ENCODE peak calls at places on chromosomes 2 and 18, in ten cellular contexts. T, U, Y, N, X, H, G, K, B and E are unnamed samples.

GRCh38 chr2:195390686-195391085 is 266.3 kb upstream of the SLC39A10 start:
- DNase-seq in T (no peak), U (no peak), Y (no peak), N (peak), X (no peak), H (no peak), G (no peak), K (no peak), B (no peak), E (no peak)

GRCh38 chr2:15281681-15282080 is 279.5 kb downstream of the NBAS start:
- DNase-seq in T (no peak), U (no peak), Y (no peak), N (no peak), X (no peak), H (no peak), G (no peak), K (no peak), B (no peak), E (no peak)

GRCh38 chr2:189782221-189782671 is 1.9 kb downstream of the ORMDL1 start:
- DNase-seq in T (no peak), U (peak), Y (no peak), N (peak), X (no peak), H (peak), G (peak), K (no peak), B (peak), E (peak)

GRCh38 chr2:135636982-135637381 is 104.7 kb upstream of the UBXN4 start:
- DNase-seq in T (no peak), U (no peak), Y (no peak), N (no peak), X (no peak), H (no peak), G (no peak), K (no peak), B (no peak), E (no peak)

GRCh38 chr2:112869258-112869842 is 32.8 kb upstream of the IL1B start:
- DNase-seq in T (no peak), U (peak), Y (peak), N (peak), X (peak), H (peak), G (peak), K (peak), B (peak), E (peak)

GRCh38 chr2:126849054-126849453 is 49.6 kb upstream of the TEX51 start:
- DNase-seq in T (no peak), U (no peak), Y (no peak), N (no peak), X (no peak), H (no peak), G (no peak), K (no peak), B (no peak), E (no peak)

GRCh38 chr2:219962089-219962488 is 334.7 kb downstream of the SLC4A3 start:
- DNase-seq in T (no peak), U (no peak), Y (no peak), N (no peak), X (no peak), H (no peak), G (no peak), K (no peak), B (no peak), E (no peak)

GRCh38 chr2:133777607-133778006 is 209.3 kb upstream of the NCKAP5 start:
- DNase-seq in T (no peak), U (peak), Y (no peak), N (no peak), X (no peak), H (peak), G (no peak), K (no peak), B (no peak), E (no peak)

GRCh38 chr2:43100883-43101662 is 125.3 kb downstream of the ZFP36L2 start:
- DNase-seq in T (no peak), U (peak), Y (peak), N (peak), X (no peak), H (peak), G (peak), K (no peak), B (peak), E (no peak)

GRCh38 chr18:26405190-26405781 is 143.1 kb downstream of the KCTD1 start:
- DNase-seq in T (no peak), U (peak), Y (peak), N (peak), X (no peak), H (peak), G (peak), K (peak), B (peak), E (no peak)

GRCh38 chr2:31865215-31865614 is 145.6 kb downstream of the MEMO1 start:
- DNase-seq in T (no peak), U (no peak), Y (no peak), N (no peak), X (no peak), H (no peak), G (no peak), K (no peak), B (no peak), E (no peak)

DNA sequence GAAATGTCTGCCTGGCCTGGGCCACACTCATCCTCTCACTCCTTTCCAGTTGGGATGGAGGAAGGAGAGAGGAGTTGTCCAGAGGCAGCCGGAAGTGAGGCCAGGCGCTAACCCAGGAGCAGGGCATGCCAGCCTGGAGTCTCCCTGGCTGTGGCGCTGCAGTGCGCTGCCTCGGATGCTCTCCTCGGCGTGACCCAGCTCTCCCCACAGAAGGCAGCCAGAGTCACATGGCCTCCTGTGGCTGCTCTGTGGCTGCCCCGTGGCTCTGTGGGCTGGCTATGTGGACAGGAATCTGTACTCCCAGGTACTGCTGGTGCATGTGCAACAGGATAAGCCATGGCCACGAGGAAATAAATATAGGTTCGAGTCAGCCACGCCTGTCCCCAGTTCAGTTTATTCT is 106.1 kb downstream of the ANTXR1 start:
- DNase-seq in T (no peak), U (no peak), Y (no peak), N (no peak), X (no peak), H (peak), G (no peak), K (no peak), B (no peak), E (no peak)
- TF ChIP-seq CTCF in T (no peak), U (no peak), Y (no peak), N (no peak), X (no peak), H (peak), G (no peak), K (no peak), B (no peak), E (no peak)

DNA sequence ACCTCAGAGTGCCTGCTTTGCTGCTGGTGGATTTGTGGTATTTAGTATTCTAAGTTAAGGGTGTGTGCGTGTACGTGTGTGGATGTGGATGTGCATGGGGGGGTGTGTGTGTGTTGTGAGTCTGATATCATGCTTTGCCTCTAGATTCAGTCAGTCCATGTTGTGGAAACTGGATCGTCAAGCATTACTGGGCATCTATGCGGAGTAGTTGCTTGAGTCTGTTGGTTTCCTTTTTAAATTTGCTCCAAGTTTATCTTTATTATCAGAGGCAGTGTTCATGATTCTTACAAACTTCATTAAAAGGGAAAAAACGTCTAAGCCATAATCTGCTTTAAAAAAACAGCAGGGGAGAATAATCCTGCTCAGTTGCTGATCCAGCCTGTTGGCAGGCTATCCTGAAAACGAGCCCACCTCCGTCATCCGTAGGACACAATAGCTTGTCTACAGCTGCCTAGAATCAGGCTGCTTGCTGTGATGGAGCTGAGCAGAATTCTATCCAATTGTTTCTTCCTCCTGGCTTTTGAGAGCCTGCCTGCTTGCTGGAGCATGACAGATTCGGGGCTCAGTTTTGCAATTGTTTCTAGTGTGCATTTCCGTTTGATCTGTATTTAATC is 6.7 kb downstream of the SH3RF3 start:
- DNase-seq in T (no peak), U (no peak), Y (no peak), N (peak), X (peak), H (no peak), G (no peak), K (no peak), B (peak), E (no peak)
- H3K4me3 ChIP-seq in T (no peak), U (no peak), Y (no peak), N (no peak), X (no peak), H (no peak), G (no peak), K (no peak), B (no peak), E (no peak)

GRCh38 chr2:38376683-38377500 is at the start of gene ATL2:
- DNase-seq in T (peak), U (peak), Y (peak), N (peak), X (peak), H (peak), G (peak), K (peak), B (peak), E (peak)
- TF ChIP-seq CTCF in T (peak), U (no peak), Y (peak), N (peak), X (peak), H (no peak), G (peak), K (peak), B (peak), E (peak)

GRCh38 chr2:75609334-75609689 is 37.3 kb upstream of the MRPL19 start:
- DNase-seq in T (no peak), U (no peak), Y (no peak), N (no peak), X (no peak), H (no peak), G (no peak), K (no peak), B (no peak), E (no peak)

GRCh38 chr2:75605770-75606535 is 40.6 kb upstream of the MRPL19 start:
- DNase-seq in T (peak), U (peak), Y (peak), N (peak), X (peak), H (peak), G (peak), K (no peak), B (peak), E (peak)

GRCh38 chr2:75607988-75608683 is 38.4 kb upstream of the MRPL19 start:
- DNase-seq in T (no peak), U (peak), Y (no peak), N (no peak), X (no peak), H (no peak), G (no peak), K (no peak), B (no peak), E (no peak)

GRCh38 chr2:75608684-75609333 is 37.8 kb upstream of the MRPL19 start:
- DNase-seq in T (no peak), U (peak), Y (peak), N (peak), X (no peak), H (peak), G (peak), K (peak), B (peak), E (no peak)

DNA sequence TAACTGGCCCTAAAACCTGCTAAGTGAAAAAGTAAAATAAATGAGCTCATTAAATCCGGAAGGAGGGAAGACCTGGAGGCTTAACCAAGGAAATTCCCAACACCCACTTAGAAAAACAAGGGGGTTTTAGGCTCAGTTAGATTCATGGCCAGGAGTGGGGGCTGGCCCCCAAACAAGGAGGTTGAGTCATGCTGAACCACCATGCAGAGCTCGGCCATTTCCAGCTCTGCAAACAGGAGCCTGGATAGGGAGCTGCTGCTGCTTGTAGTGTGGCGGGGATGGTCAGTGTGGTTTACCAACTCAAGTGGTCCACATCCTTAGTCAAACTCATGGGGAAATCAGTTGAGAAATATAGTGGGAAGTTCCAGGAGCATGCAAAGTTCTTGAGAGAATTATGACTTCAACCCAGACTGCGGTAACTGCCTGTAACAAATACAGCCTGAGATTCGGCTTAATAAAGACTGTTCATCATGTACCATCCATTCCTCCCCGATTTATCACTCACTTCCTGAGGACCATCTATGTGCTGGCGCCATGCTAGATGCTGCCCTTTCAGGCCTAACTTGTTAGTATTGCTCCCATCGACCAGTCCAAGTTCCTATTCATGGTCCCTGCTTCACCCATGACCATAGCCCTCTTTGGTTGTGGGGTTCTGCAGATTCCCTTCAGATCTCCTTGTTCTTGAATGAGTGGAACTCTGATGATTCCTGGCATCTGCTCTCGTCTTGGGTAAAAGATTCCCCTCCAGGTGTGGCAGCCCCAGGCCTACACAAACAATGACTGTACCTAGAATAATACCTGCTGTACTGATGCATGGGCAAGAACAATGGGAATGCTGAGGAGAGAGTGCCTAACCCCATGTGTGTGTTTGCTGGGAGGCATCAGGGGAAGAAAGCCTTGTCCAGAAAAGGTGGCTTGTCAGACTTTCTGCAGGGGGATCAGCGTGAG is 39.5 kb upstream of the MRPL19 start:
- DNase-seq in T (no peak), U (no peak), Y (no peak), N (peak), X (peak), H (peak), G (peak), K (no peak), B (peak), E (peak)
- H3K4me3 ChIP-seq in T (no peak), U (no peak), Y (no peak), N (no peak), X (no peak), H (no peak), G (no peak), K (no peak), B (no peak), E (no peak)

GRCh38 chr2:105917216-105917615 is 172.5 kb downstream of the NCK2 start:
- DNase-seq in T (no peak), U (no peak), Y (no peak), N (peak), X (no peak), H (no peak), G (no peak), K (no peak), B (no peak), E (no peak)

GRCh38 chr2:105917688-105918087 is 173.0 kb downstream of the NCK2 start:
- DNase-seq in T (no peak), U (no peak), Y (no peak), N (no peak), X (no peak), H (no peak), G (no peak), K (no peak), B (no peak), E (no peak)

GRCh38 chr2:105919191-105919811 is 174.6 kb downstream of the NCK2 start:
- DNase-seq in T (no peak), U (no peak), Y (peak), N (peak), X (no peak), H (no peak), G (no peak), K (no peak), B (peak), E (no peak)

GRCh38 chr2:105924271-105924670 is 179.6 kb downstream of the NCK2 start:
- DNase-seq in T (no peak), U (no peak), Y (no peak), N (no peak), X (no peak), H (no peak), G (no peak), K (no peak), B (no peak), E (no peak)

DNA sequence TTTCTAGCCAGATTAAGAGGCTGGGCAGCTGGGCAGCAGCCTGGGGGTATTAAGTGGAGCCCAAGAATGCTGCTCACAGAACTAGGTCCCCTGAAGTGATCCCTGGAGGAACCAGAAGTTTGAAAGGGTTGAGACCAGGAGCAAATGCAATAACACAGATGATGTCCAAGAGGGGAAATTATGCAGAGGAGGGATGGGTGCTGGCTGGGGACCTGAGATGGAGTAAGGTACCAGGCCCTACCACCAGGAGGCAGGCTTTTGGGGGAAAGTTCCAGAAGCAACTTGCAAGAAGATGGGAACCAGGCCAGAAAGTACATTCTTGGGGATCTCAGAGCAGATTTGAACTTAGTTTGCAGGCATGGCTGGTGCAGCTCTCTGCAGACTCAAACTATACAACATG is 175.1 kb downstream of the NCK2 start:
- DNase-seq in T (peak), U (peak), Y (peak), N (peak), X (no peak), H (peak), G (peak), K (peak), B (peak), E (peak)
- TF ChIP-seq CTCF in T (peak), U (peak), Y (peak), N (peak), X (peak), H (peak), G (peak), K (peak), B (peak), E (peak)

DNA sequence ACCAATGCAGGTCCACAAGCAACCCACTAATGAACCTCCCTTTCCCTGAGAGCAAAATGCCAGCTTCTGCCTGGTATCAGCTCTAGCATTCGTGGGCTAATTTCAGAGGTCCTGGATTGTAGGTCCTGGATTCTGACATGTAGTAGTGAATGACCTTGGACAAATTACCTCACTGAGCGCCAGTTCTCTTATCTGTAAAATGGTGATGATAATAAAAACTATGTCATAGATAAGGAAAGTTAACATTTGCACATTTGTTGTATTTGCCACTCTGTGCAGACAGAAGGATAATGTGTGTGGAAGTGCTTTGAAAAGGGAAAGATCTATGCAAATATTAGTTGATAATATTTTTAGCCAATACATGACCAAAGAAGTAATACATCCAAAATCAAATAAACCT is 4.1 kb upstream of the TET3 start:
- DNase-seq in T (no peak), U (no peak), Y (no peak), N (no peak), X (no peak), H (no peak), G (no peak), K (peak), B (no peak), E (no peak)
- H3K4me3 ChIP-seq in T (no peak), U (no peak), Y (no peak), N (no peak), X (no peak), H (no peak), G (no peak), K (no peak), B (no peak), E (no peak)

GRCh38 chr2:233061591-233062446 is 1.7 kb downstream of the INPP5D start:
- DNase-seq in T (no peak), U (peak), Y (peak), N (peak), X (no peak), H (no peak), G (peak), K (peak), B (peak), E (no peak)
- TF ChIP-seq CTCF in T (peak), U (peak), Y (peak), N (peak), X (peak), H (no peak), G (peak), K (no peak), B (peak), E (peak)

GRCh38 chr2:147649288-147649687 is 195.5 kb upstream of the ACVR2A start:
- DNase-seq in T (no peak), U (no peak), Y (no peak), N (no peak), X (no peak), H (no peak), G (no peak), K (no peak), B (no peak), E (no peak)

GRCh38 chr2:147649963-147650362 is 194.9 kb upstream of the ACVR2A start:
- DNase-seq in T (no peak), U (no peak), Y (no peak), N (no peak), X (no peak), H (no peak), G (no peak), K (no peak), B (no peak), E (no peak)

GRCh38 chr2:147648471-147648870 is 196.4 kb upstream of the ACVR2A start:
- DNase-seq in T (no peak), U (no peak), Y (no peak), N (no peak), X (no peak), H (no peak), G (no peak), K (no peak), B (no peak), E (no peak)

GRCh38 chr2:147647816-147648215 is 197.0 kb upstream of the ACVR2A start:
- DNase-seq in T (no peak), U (no peak), Y (no peak), N (no peak), X (no peak), H (no peak), G (no peak), K (no peak), B (no peak), E (no peak)

GRCh38 chr2:147646999-147647588 is 197.7 kb upstream of the ACVR2A start:
- DNase-seq in T (no peak), U (no peak), Y (no peak), N (no peak), X (no peak), H (no peak), G (no peak), K (no peak), B (no peak), E (no peak)
- H3K4me3 ChIP-seq in T (no peak), U (no peak), Y (no peak), N (no peak), X (no peak), H (no peak), G (no peak), K (no peak), B (no peak), E (no peak)